ENCODE peak calls at places on chromosomes 6 and 20, in eight cellular contexts. F is effector memory CD4-positive, alpha-beta T cell; D is NCI-H748 treated with DMSO at 0.1 percent for 48 hours; W is CD8-positive, alpha-beta memory T cell; M is central memory CD4-positive, alpha-beta T cell; B is activated T-cell treated with anti-CD3 and anti-CD28 coated beads, Interleukin-2, amount 50 U/mL, for 72 hours; Q is T-helper 2 cell; A is heart right ventricle. E is an unnamed sample.

GRCh38 chr20:8079976-8080375 is 52.1 kb upstream of the PLCB1 start:
- DNase-seq in F (no peak), D (no peak), W (no peak), M (no peak), B (no peak), Q (no peak), A (no peak), E (no peak)

GRCh38 chr6:42100029-42100901 is 42.2 kb downstream of the C6orf132 start:
- DNase-seq in F (no peak), D (no peak), W (no peak), M (no peak), B (peak), Q (no peak), A (no peak), E (no peak)

GRCh38 chr20:40754372-40754943 is 65.4 kb upstream of the MAFB start:
- DNase-seq in F (no peak), D (no peak), W (no peak), M (no peak), B (no peak), Q (no peak), A (peak), E (no peak)

GRCh38 chr6:63440594-63440993 is 120.8 kb upstream of the LGSN start:
- DNase-seq in F (no peak), D (no peak), W (no peak), M (no peak), B (no peak), Q (no peak), A (no peak), E (no peak)

GRCh38 chr6:71473908-71474307 is 185.3 kb downstream of the OGFRL1 start:
- DNase-seq in F (no peak), D (no peak), W (no peak), M (no peak), B (no peak), Q (no peak), A (peak), E (no peak)

GRCh38 chr6:68196645-68197044 is 438.4 kb upstream of the ADGRB3 start:
- DNase-seq in F (no peak), D (no peak), W (no peak), M (no peak), B (no peak), Q (no peak), A (no peak), E (no peak)

GRCh38 chr6:79949235-79949634 is 1.9 kb upstream of the ELOVL4 start:
- DNase-seq in F (peak), D (peak), W (peak), M (peak), B (peak), Q (peak), A (no peak), E (peak)

GRCh38 chr6:5379647-5380242 is 118.4 kb downstream of the FARS2 start:
- DNase-seq in F (no peak), D (peak), W (no peak), M (no peak), B (peak), Q (no peak), A (no peak), E (peak)

GRCh38 chr6:160226118-160226541 is 32.5 kb downstream of the SLC22A2 start:
- DNase-seq in F (no peak), D (no peak), W (no peak), M (no peak), B (peak), Q (no peak), A (no peak), E (no peak)

GRCh38 chr6:78243519-78243918 is 590.7 kb downstream of the MEI4 start:
- DNase-seq in F (no peak), D (no peak), W (no peak), M (no peak), B (no peak), Q (no peak), A (no peak), E (no peak)

GRCh38 chr6:7440476-7440875 is 50.9 kb downstream of the RIOK1 start:
- DNase-seq in F (no peak), D (no peak), W (no peak), M (no peak), B (no peak), Q (no peak), A (no peak), E (no peak)

GRCh38 chr20:30922129-30922528 is 335.3 kb upstream of the DEFB115 start:
- DNase-seq in F (no peak), D (no peak), W (no peak), M (no peak), B (no peak), Q (no peak), A (no peak), E (no peak)

GRCh38 chr6:23659125-23659524 is 466.9 kb upstream of the NRSN1 start:
- DNase-seq in F (no peak), D (peak), W (no peak), M (no peak), B (no peak), Q (no peak), A (no peak), E (no peak)

GRCh38 chr6:124372076-124372475 is 568.4 kb downstream of the NKAIN2 start:
- DNase-seq in F (no peak), D (no peak), W (no peak), M (no peak), B (no peak), Q (no peak), A (no peak), E (no peak)

GRCh38 chr6:55052846-55053245 is 121.5 kb upstream of the HCRTR2 start:
- DNase-seq in F (no peak), D (no peak), W (no peak), M (no peak), B (no peak), Q (no peak), A (no peak), E (no peak)

GRCh38 chr6:15285682-15286294 is 39.9 kb downstream of the JARID2 start:
- DNase-seq in F (no peak), D (no peak), W (no peak), M (no peak), B (no peak), Q (no peak), A (no peak), E (no peak)

GRCh38 chr6:139965393-139965792 is 590.9 kb upstream of the CITED2 start:
- DNase-seq in F (no peak), D (peak), W (no peak), M (no peak), B (no peak), Q (no peak), A (no peak), E (no peak)

GRCh38 chr6:86683132-86683908 is 254.0 kb upstream of the HTR1E start:
- DNase-seq in F (no peak), D (no peak), W (no peak), M (no peak), B (no peak), Q (no peak), A (no peak), E (no peak)